ENCODE peak calls at places on chromosomes 5 and 9, in ten cellular contexts. One of them, this sample, is unnamed.

GRCh38 chr9:137049544-137050449 is 3.8 kb upstream of the NPDC1 start:
- DNase-seq in prostate gland: peak; percentile 61
- DNase-seq in B cell: no peak
- DNase-seq in NCI-H2081: peak; percentile 56
- DNase-seq in nucleus accumbens: peak; percentile 27
- DNase-seq in right cardiac atrium: peak; percentile 81
- DNase-seq in M059J: peak; percentile 44
- DNase-seq in fibroblast of lung: peak; percentile 58
- DNase-seq in pons: no peak
- DNase-seq in heart left ventricle: no peak
- DNase-seq in this sample: peak; percentile 83

GRCh38 chr9:32486839-32487562 is 39.0 kb downstream of the RIGI start:
- DNase-seq in prostate gland: no peak
- DNase-seq in B cell: no peak
- DNase-seq in NCI-H2081: no peak
- DNase-seq in nucleus accumbens: no peak
- DNase-seq in right cardiac atrium: no peak
- DNase-seq in M059J: no peak
- DNase-seq in fibroblast of lung: peak; percentile 68
- DNase-seq in pons: no peak
- DNase-seq in heart left ventricle: no peak
- DNase-seq in this sample: no peak

GRCh38 chr9:114860187-114860586 is 54.3 kb upstream of the TNFSF15 start:
- DNase-seq in prostate gland: no peak
- DNase-seq in B cell: no peak
- DNase-seq in NCI-H2081: no peak
- DNase-seq in nucleus accumbens: no peak
- DNase-seq in right cardiac atrium: no peak
- DNase-seq in M059J: no peak
- DNase-seq in fibroblast of lung: no peak
- DNase-seq in pons: no peak
- DNase-seq in heart left ventricle: no peak
- DNase-seq in this sample: no peak

GRCh38 chr5:130762031-130762430 is 403.0 kb downstream of the HINT1 start:
- DNase-seq in prostate gland: no peak
- DNase-seq in B cell: no peak
- DNase-seq in NCI-H2081: no peak
- DNase-seq in nucleus accumbens: no peak
- DNase-seq in right cardiac atrium: no peak
- DNase-seq in M059J: no peak
- DNase-seq in fibroblast of lung: peak; percentile 0
- DNase-seq in pons: no peak
- DNase-seq in heart left ventricle: no peak
- DNase-seq in this sample: no peak

GRCh38 chr9:104836235-104836634 is 72.3 kb downstream of the NIPSNAP3B start:
- DNase-seq in prostate gland: no peak
- DNase-seq in B cell: no peak
- DNase-seq in NCI-H2081: no peak
- DNase-seq in nucleus accumbens: no peak
- DNase-seq in right cardiac atrium: no peak
- DNase-seq in M059J: peak; percentile 25
- DNase-seq in fibroblast of lung: no peak
- DNase-seq in pons: no peak
- DNase-seq in heart left ventricle: no peak
- DNase-seq in this sample: peak; percentile 90

GRCh38 chr9:5628530-5629311 is at the start of gene RIC1:
- DNase-seq in prostate gland: peak; percentile 87
- DNase-seq in B cell: peak; percentile 90
- DNase-seq in NCI-H2081: peak; percentile 93
- DNase-seq in nucleus accumbens: peak; percentile 79
- DNase-seq in right cardiac atrium: peak; percentile 97
- DNase-seq in M059J: peak; percentile 92
- DNase-seq in fibroblast of lung: peak; percentile 91
- DNase-seq in pons: peak; percentile 92
- DNase-seq in heart left ventricle: peak; percentile 95
- DNase-seq in this sample: peak; percentile 42

GRCh38 chr9:71037521-71037920 is 83.9 kb downstream of the TRPM3 start:
- DNase-seq in prostate gland: no peak
- DNase-seq in B cell: no peak
- DNase-seq in NCI-H2081: no peak
- DNase-seq in nucleus accumbens: no peak
- DNase-seq in right cardiac atrium: no peak
- DNase-seq in M059J: no peak
- DNase-seq in fibroblast of lung: no peak
- DNase-seq in pons: no peak
- DNase-seq in heart left ventricle: no peak
- DNase-seq in this sample: no peak

GRCh38 chr5:44638286-44638869 is 170.4 kb upstream of the MRPS30 start:
- DNase-seq in prostate gland: no peak
- DNase-seq in B cell: no peak
- DNase-seq in NCI-H2081: no peak
- DNase-seq in nucleus accumbens: no peak
- DNase-seq in right cardiac atrium: no peak
- DNase-seq in M059J: no peak
- DNase-seq in fibroblast of lung: no peak
- DNase-seq in pons: no peak
- DNase-seq in heart left ventricle: no peak
- DNase-seq in this sample: no peak

GRCh38 chr9:21711504-21711903 is 90.9 kb upstream of the MTAP start:
- DNase-seq in prostate gland: no peak
- DNase-seq in B cell: no peak
- DNase-seq in NCI-H2081: peak; percentile 11
- DNase-seq in nucleus accumbens: no peak
- DNase-seq in right cardiac atrium: no peak
- DNase-seq in M059J: peak; percentile 84
- DNase-seq in fibroblast of lung: no peak
- DNase-seq in pons: peak; percentile 30
- DNase-seq in heart left ventricle: no peak
- DNase-seq in this sample: no peak

GRCh38 chr9:129149442-129149841 is 28.6 kb downstream of the IER5L start:
- DNase-seq in prostate gland: no peak
- DNase-seq in B cell: no peak
- DNase-seq in NCI-H2081: no peak
- DNase-seq in nucleus accumbens: no peak
- DNase-seq in right cardiac atrium: no peak
- DNase-seq in M059J: no peak
- DNase-seq in fibroblast of lung: no peak
- DNase-seq in pons: no peak
- DNase-seq in heart left ventricle: no peak
- DNase-seq in this sample: no peak

GRCh38 chr9:37943329-37944265 is 39.7 kb upstream of the SLC25A51 start:
- DNase-seq in prostate gland: peak; percentile 45
- DNase-seq in B cell: no peak
- DNase-seq in NCI-H2081: no peak
- DNase-seq in nucleus accumbens: no peak
- DNase-seq in right cardiac atrium: peak; percentile 74
- DNase-seq in M059J: peak; percentile 99
- DNase-seq in fibroblast of lung: peak; percentile 90
- DNase-seq in pons: no peak
- DNase-seq in heart left ventricle: peak; percentile 63
- DNase-seq in this sample: no peak

GRCh38 chr5:169712428-169712827 is 75.4 kb downstream of the DOCK2 start:
- DNase-seq in prostate gland: no peak
- DNase-seq in B cell: no peak
- DNase-seq in NCI-H2081: no peak
- DNase-seq in nucleus accumbens: no peak
- DNase-seq in right cardiac atrium: no peak
- DNase-seq in M059J: no peak
- DNase-seq in fibroblast of lung: no peak
- DNase-seq in pons: no peak
- DNase-seq in heart left ventricle: no peak
- DNase-seq in this sample: no peak

GRCh38 chr5:150394103-150394502 is 18.6 kb downstream of the CD74 start:
- DNase-seq in prostate gland: no peak
- DNase-seq in B cell: no peak
- DNase-seq in NCI-H2081: no peak
- DNase-seq in nucleus accumbens: no peak
- DNase-seq in right cardiac atrium: no peak
- DNase-seq in M059J: peak; percentile 91
- DNase-seq in fibroblast of lung: no peak
- DNase-seq in pons: no peak
- DNase-seq in heart left ventricle: no peak
- DNase-seq in this sample: no peak

GRCh38 chr9:88230612-88231011 is 92.3 kb upstream of the SPATA31C2 start:
- DNase-seq in prostate gland: no peak
- DNase-seq in B cell: no peak
- DNase-seq in NCI-H2081: no peak
- DNase-seq in nucleus accumbens: no peak
- DNase-seq in right cardiac atrium: no peak
- DNase-seq in M059J: peak; percentile 45
- DNase-seq in fibroblast of lung: no peak
- DNase-seq in pons: no peak
- DNase-seq in heart left ventricle: no peak
- DNase-seq in this sample: no peak

GRCh38 chr9:128916204-128916603 is 4.6 kb upstream of the PHYHD1 start:
- DNase-seq in prostate gland: peak; percentile 42
- DNase-seq in B cell: no peak
- DNase-seq in NCI-H2081: no peak
- DNase-seq in nucleus accumbens: no peak
- DNase-seq in right cardiac atrium: peak; percentile 90
- DNase-seq in M059J: peak; percentile 63
- DNase-seq in fibroblast of lung: no peak
- DNase-seq in pons: no peak
- DNase-seq in heart left ventricle: peak; percentile 76
- DNase-seq in this sample: no peak

GRCh38 chr9:13534006-13534405 is 254.5 kb upstream of the MPDZ start:
- DNase-seq in prostate gland: no peak
- DNase-seq in B cell: no peak
- DNase-seq in NCI-H2081: no peak
- DNase-seq in nucleus accumbens: no peak
- DNase-seq in right cardiac atrium: no peak
- DNase-seq in M059J: no peak
- DNase-seq in fibroblast of lung: no peak
- DNase-seq in pons: no peak
- DNase-seq in heart left ventricle: no peak
- DNase-seq in this sample: no peak

GRCh38 chr9:68750786-68751185 is 45.7 kb downstream of the PIP5K1B start:
- DNase-seq in prostate gland: no peak
- DNase-seq in B cell: no peak
- DNase-seq in NCI-H2081: no peak
- DNase-seq in nucleus accumbens: no peak
- DNase-seq in right cardiac atrium: no peak
- DNase-seq in M059J: no peak
- DNase-seq in fibroblast of lung: no peak
- DNase-seq in pons: no peak
- DNase-seq in heart left ventricle: no peak
- DNase-seq in this sample: no peak

GRCh38 chr9:130780865-130781504 is 54.1 kb upstream of the ABL1 start:
- DNase-seq in prostate gland: no peak
- DNase-seq in B cell: no peak
- DNase-seq in NCI-H2081: no peak
- DNase-seq in nucleus accumbens: no peak
- DNase-seq in right cardiac atrium: peak; percentile 74
- DNase-seq in M059J: peak; percentile 49
- DNase-seq in fibroblast of lung: peak; percentile 99
- DNase-seq in pons: no peak
- DNase-seq in heart left ventricle: no peak
- DNase-seq in this sample: no peak

GRCh38 chr5:9118852-9119251 is 427.0 kb downstream of the SEMA5A start:
- DNase-seq in prostate gland: no peak
- DNase-seq in B cell: no peak
- DNase-seq in NCI-H2081: no peak
- DNase-seq in nucleus accumbens: no peak
- DNase-seq in right cardiac atrium: no peak
- DNase-seq in M059J: no peak
- DNase-seq in fibroblast of lung: no peak
- DNase-seq in pons: no peak
- DNase-seq in heart left ventricle: no peak
- DNase-seq in this sample: no peak

GRCh38 chr5:158739941-158740340 is 359.8 kb downstream of the EBF1 start:
- DNase-seq in prostate gland: no peak
- DNase-seq in B cell: no peak
- DNase-seq in NCI-H2081: no peak
- DNase-seq in nucleus accumbens: no peak
- DNase-seq in right cardiac atrium: no peak
- DNase-seq in M059J: no peak
- DNase-seq in fibroblast of lung: peak; percentile 14
- DNase-seq in pons: no peak
- DNase-seq in heart left ventricle: no peak
- DNase-seq in this sample: no peak